ENCODE peak calls at places on chromosomes 3 and 15, in four cellular contexts. F, C, U and T are unnamed samples.

GRCh38 chr15:77622212-77622941 is 10.3 kb downstream of the LINGO1 start:
- DNase-seq in F (no peak), C (no peak), U (no peak), T (peak)

GRCh38 chr15:77335298-77335697 is 84.6 kb downstream of the PEAK1 start:
- DNase-seq in C (peak), U (no peak), F (no peak), T (no peak)

GRCh38 chr15:89408512-89409183 is 74.0 kb upstream of the POLG start:
- DNase-seq in U (no peak), C (no peak), F (no peak), T (no peak)

GRCh38 chr15:90020041-90020735 is 19.1 kb downstream of the ZNF710 start:
- DNase-seq in F (no peak), U (no peak), C (peak), T (no peak)

GRCh38 chr3:58532794-58533220 is 4.2 kb downstream of the ACOX2 start:
- DNase-seq in U (peak), F (peak), C (peak), T (peak)

GRCh38 chr15:90857883-90858443 is 10.4 kb upstream of the FURIN start:
- DNase-seq in U (no peak), C (no peak), F (no peak), T (no peak)

GRCh38 chr3:61560452-61561373 is 658 bp upstream of the PTPRG start:
- DNase-seq in F (peak), C (peak), U (peak), T (peak)

GRCh38 chr3:5068531-5068930 is 53.6 kb upstream of the ARL8B start:
- DNase-seq in C (no peak), U (no peak), F (no peak), T (no peak)

GRCh38 chr3:74845086-74845485 is 230.6 kb upstream of the CNTN3 start:
- DNase-seq in F (no peak), C (no peak), U (no peak), T (no peak)

GRCh38 chr3:152460936-152461335 is 192.2 kb downstream of the MBNL1 start:
- DNase-seq in U (no peak), F (no peak), C (no peak), T (no peak)

GRCh38 chr15:89845305-89845893 is 30.7 kb upstream of the ANPEP start:
- DNase-seq in F (no peak), U (no peak), C (no peak), T (no peak)

GRCh38 chr3:141830508-141830907 is 45.9 kb upstream of the ATP1B3 start:
- DNase-seq in C (no peak), F (no peak), U (no peak), T (no peak)

GRCh38 chr3:193863657-193864323 is 270.8 kb downstream of the OPA1 start:
- DNase-seq in F (no peak), C (peak), U (no peak), T (peak)

GRCh38 chr15:80785335-80785734 is 6.2 kb downstream of the CEMIP start:
- DNase-seq in C (no peak), F (no peak), U (no peak), T (no peak)

GRCh38 chr3:106457278-106458210 is 588.7 kb upstream of the CBLB start:
- DNase-seq in F (no peak), U (no peak), C (peak), T (peak)

GRCh38 chr3:98921957-98922356 is 20.5 kb upstream of the DCBLD2 start:
- DNase-seq in F (no peak), C (no peak), U (no peak), T (peak)

GRCh38 chr3:172208586-172209332 is 169.4 kb downstream of the FNDC3B start:
- DNase-seq in F (no peak), C (no peak), U (no peak), T (no peak)

GRCh38 chr15:41417418-41417811 is 520 bp downstream of the RTF1 start:
- DNase-seq in U (peak), F (no peak), C (peak), T (peak)

GRCh38 chr15:77012868-77013267 is 17.9 kb downstream of the PSTPIP1 start:
- DNase-seq in F (no peak), C (no peak), U (no peak), T (no peak)

GRCh38 chr3:104291878-104292277 is 1074.8 kb upstream of the ALCAM start:
- DNase-seq in F (no peak), U (no peak), C (no peak), T (no peak)

GRCh38 chr3:119314821-119315220 is 20.6 kb downstream of the ARHGAP31 start:
- DNase-seq in U (no peak), F (no peak), C (no peak), T (no peak)

GRCh38 chr15:67967871-67968423 is 86.2 kb upstream of the PIAS1 start:
- DNase-seq in F (peak), C (peak), U (peak), T (peak)

GRCh38 chr15:47477253-47477652 is 240.1 kb upstream of the SEMA6D start:
- DNase-seq in C (no peak), U (no peak), F (no peak), T (peak)

GRCh38 chr15:62112616-62113593 is 46.1 kb downstream of the C2CD4A start:
- DNase-seq in C (no peak), F (no peak), U (no peak), T (peak)

GRCh38 chr3:130661116-130661515 is 85.5 kb downstream of the PIK3R4 start:
- DNase-seq in U (no peak), F (no peak), C (no peak), T (no peak)

GRCh38 chr3:31550452-31551251 is 17.9 kb downstream of the STT3B start:
- DNase-seq in F (no peak), C (no peak), U (no peak), T (no peak)

DNA sequence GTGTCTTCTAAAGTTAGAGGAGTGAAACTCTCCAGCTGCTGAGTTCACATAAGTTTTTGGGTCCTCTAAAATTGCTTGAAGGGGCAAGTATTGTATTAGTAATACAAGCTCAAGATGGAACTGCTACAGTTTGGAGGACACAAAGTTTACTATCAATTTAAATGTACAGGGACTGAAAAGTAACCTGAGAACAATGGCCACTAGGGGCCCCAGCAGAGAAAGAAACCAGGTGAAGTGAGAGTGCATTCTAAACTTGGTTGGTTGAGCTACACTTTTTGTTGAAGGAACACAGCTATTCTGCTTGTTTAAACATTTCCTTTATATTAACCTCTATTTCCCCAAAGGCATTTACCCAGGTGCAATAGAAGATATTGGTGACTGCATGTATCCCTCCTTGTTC is 755.5 kb downstream of the GBE1 start:
- DNase-seq in F (no peak), C (no peak), U (no peak), T (no peak)
- TF ChIP-seq CTCF in F (peak), C (no peak), U (peak), T (no peak)

DNA sequence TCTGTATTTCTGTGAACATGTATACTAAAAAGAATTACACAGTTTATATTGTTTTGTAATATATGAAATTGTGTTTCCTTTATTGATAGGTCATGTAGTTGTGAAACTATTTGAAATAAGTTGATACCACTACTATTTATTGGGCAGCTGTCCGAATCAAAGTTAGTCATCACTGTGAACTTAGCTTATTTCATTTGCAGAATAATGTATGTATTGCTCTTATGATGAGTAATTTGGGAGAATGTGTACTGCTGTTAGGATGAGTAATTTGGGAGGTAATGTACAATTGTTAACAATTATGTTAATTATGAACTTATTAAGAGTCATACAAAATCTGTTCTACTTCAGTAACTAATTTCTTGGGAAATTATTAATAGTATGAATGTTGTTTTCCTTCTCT is 22.2 kb downstream of the FXR1 start:
- DNase-seq in U (no peak), F (no peak), C (no peak), T (no peak)
- TF ChIP-seq CTCF in U (no peak), F (no peak), C (no peak), T (no peak)

GRCh38 chr3:15505412-15506165 is 15.9 kb downstream of the COLQ start:
- DNase-seq in F (no peak), U (no peak), C (no peak), T (no peak)

GRCh38 chr3:15510493-15510892 is 11.0 kb downstream of the COLQ start:
- DNase-seq in F (no peak), U (no peak), C (no peak), T (no peak)

GRCh38 chr3:15511156-15511555 is 10.3 kb downstream of the COLQ start:
- DNase-seq in F (no peak), C (no peak), U (no peak), T (no peak)

GRCh38 chr3:15502616-15503015 is 18.9 kb downstream of the COLQ start:
- DNase-seq in F (no peak), C (no peak), U (no peak), T (no peak)

GRCh38 chr3:15506571-15506970 is 14.9 kb downstream of the COLQ start:
- DNase-seq in C (no peak), U (no peak), F (no peak), T (no peak)
- TF ChIP-seq CTCF in C (no peak), U (no peak), F (no peak), T (no peak)

DNA sequence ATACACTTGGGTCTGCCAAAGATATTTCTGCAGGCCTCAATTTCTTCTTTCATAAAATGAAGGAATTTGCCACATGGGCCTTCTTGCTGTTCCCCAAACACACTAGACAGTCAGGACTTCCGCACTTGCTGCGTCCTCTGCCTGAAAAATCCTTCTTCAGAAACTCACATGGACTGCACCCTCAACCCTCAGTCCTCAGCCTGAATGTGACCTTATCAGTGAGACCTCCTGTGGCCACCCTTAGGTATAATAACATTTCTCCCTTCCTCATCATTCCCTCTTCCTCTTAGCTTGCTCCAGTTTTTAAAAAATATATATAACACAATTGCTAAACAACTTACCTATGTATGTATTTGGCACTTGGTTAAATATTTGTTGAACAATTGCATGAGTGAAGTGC is 257.5 kb downstream of the MFSD1 start:
- DNase-seq in F (no peak), C (no peak), U (no peak), T (no peak)
- TF ChIP-seq CTCF in F (no peak), C (no peak), U (no peak), T (no peak)